ENCODE peak calls at places on chromosomes 4 and X, in nine cellular contexts. One of them, this sample, is unnamed.

GRCh38 chr4:38069271-38069760 is 109.1 kb downstream of the PTTG2 start:
- DNase-seq in stimulated activated CD4-positive, alpha-beta T cell treated with anti-CD3 and anti-CD28 coated beads, Interleukin-12 subunit alpha, Interleukin-12 subunit beta, amount 100 ng/mL, for 24 hours: no peak
- DNase-seq in upper lobe of right lung: no peak
- DNase-seq in H9: peak
- DNase-seq in choroid plexus epithelial cell: peak
- DNase-seq in Daoy: peak
- DNase-seq in AG20443: peak
- DNase-seq in NCI-H1092: no peak
- DNase-seq in NCI-H2029 treated with DMSO at 0.1 percent for 48 hours: no peak
- DNase-seq in this sample: no peak

GRCh38 chr4:108900018-108900417 is 137.2 kb upstream of the ETNPPL start:
- DNase-seq in stimulated activated CD4-positive, alpha-beta T cell treated with anti-CD3 and anti-CD28 coated beads, Interleukin-12 subunit alpha, Interleukin-12 subunit beta, amount 100 ng/mL, for 24 hours: no peak
- DNase-seq in upper lobe of right lung: no peak
- DNase-seq in H9: peak
- DNase-seq in choroid plexus epithelial cell: no peak
- DNase-seq in Daoy: no peak
- DNase-seq in AG20443: no peak
- DNase-seq in NCI-H1092: no peak
- DNase-seq in NCI-H2029 treated with DMSO at 0.1 percent for 48 hours: no peak
- DNase-seq in this sample: no peak

GRCh38 chrX:115399306-115399705 is 109.8 kb downstream of the LUZP4 start:
- DNase-seq in stimulated activated CD4-positive, alpha-beta T cell treated with anti-CD3 and anti-CD28 coated beads, Interleukin-12 subunit alpha, Interleukin-12 subunit beta, amount 100 ng/mL, for 24 hours: no peak
- DNase-seq in upper lobe of right lung: no peak
- DNase-seq in H9: no peak
- DNase-seq in choroid plexus epithelial cell: no peak
- DNase-seq in Daoy: no peak
- DNase-seq in AG20443: no peak
- DNase-seq in NCI-H1092: no peak
- DNase-seq in NCI-H2029 treated with DMSO at 0.1 percent for 48 hours: peak
- DNase-seq in this sample: no peak

GRCh38 chr4:185286571-185286970 is 77.2 kb downstream of the SNX25 start:
- DNase-seq in stimulated activated CD4-positive, alpha-beta T cell treated with anti-CD3 and anti-CD28 coated beads, Interleukin-12 subunit alpha, Interleukin-12 subunit beta, amount 100 ng/mL, for 24 hours: no peak
- DNase-seq in upper lobe of right lung: no peak
- DNase-seq in H9: no peak
- DNase-seq in choroid plexus epithelial cell: no peak
- DNase-seq in Daoy: no peak
- DNase-seq in AG20443: no peak
- DNase-seq in NCI-H1092: no peak
- DNase-seq in NCI-H2029 treated with DMSO at 0.1 percent for 48 hours: no peak
- DNase-seq in this sample: no peak

GRCh38 chr4:18110099-18110498 is 88.5 kb upstream of the LCORL start:
- DNase-seq in stimulated activated CD4-positive, alpha-beta T cell treated with anti-CD3 and anti-CD28 coated beads, Interleukin-12 subunit alpha, Interleukin-12 subunit beta, amount 100 ng/mL, for 24 hours: no peak
- DNase-seq in upper lobe of right lung: no peak
- DNase-seq in H9: no peak
- DNase-seq in choroid plexus epithelial cell: no peak
- DNase-seq in Daoy: no peak
- DNase-seq in AG20443: no peak
- DNase-seq in NCI-H1092: no peak
- DNase-seq in NCI-H2029 treated with DMSO at 0.1 percent for 48 hours: no peak
- DNase-seq in this sample: no peak

GRCh38 chrX:50712777-50713176 is 101.2 kb downstream of the SHROOM4 start:
- DNase-seq in stimulated activated CD4-positive, alpha-beta T cell treated with anti-CD3 and anti-CD28 coated beads, Interleukin-12 subunit alpha, Interleukin-12 subunit beta, amount 100 ng/mL, for 24 hours: no peak
- DNase-seq in upper lobe of right lung: no peak
- DNase-seq in H9: no peak
- DNase-seq in choroid plexus epithelial cell: no peak
- DNase-seq in Daoy: no peak
- DNase-seq in AG20443: no peak
- DNase-seq in NCI-H1092: no peak
- DNase-seq in NCI-H2029 treated with DMSO at 0.1 percent for 48 hours: no peak
- DNase-seq in this sample: no peak

GRCh38 chr4:86809809-86810208 is 39.4 kb downstream of the SLC10A6 start:
- DNase-seq in stimulated activated CD4-positive, alpha-beta T cell treated with anti-CD3 and anti-CD28 coated beads, Interleukin-12 subunit alpha, Interleukin-12 subunit beta, amount 100 ng/mL, for 24 hours: no peak
- DNase-seq in upper lobe of right lung: no peak
- DNase-seq in H9: no peak
- DNase-seq in choroid plexus epithelial cell: no peak
- DNase-seq in Daoy: no peak
- DNase-seq in AG20443: no peak
- DNase-seq in NCI-H1092: no peak
- DNase-seq in NCI-H2029 treated with DMSO at 0.1 percent for 48 hours: no peak
- DNase-seq in this sample: no peak

GRCh38 chrX:132483523-132483922 is 5.3 kb downstream of the MBNL3 start:
- DNase-seq in stimulated activated CD4-positive, alpha-beta T cell treated with anti-CD3 and anti-CD28 coated beads, Interleukin-12 subunit alpha, Interleukin-12 subunit beta, amount 100 ng/mL, for 24 hours: no peak
- DNase-seq in upper lobe of right lung: no peak
- DNase-seq in H9: no peak
- DNase-seq in choroid plexus epithelial cell: no peak
- DNase-seq in Daoy: no peak
- DNase-seq in AG20443: no peak
- DNase-seq in NCI-H1092: no peak
- DNase-seq in NCI-H2029 treated with DMSO at 0.1 percent for 48 hours: no peak
- DNase-seq in this sample: no peak

GRCh38 chr4:105946771-105947170 is 51.5 kb downstream of the NPNT start:
- DNase-seq in stimulated activated CD4-positive, alpha-beta T cell treated with anti-CD3 and anti-CD28 coated beads, Interleukin-12 subunit alpha, Interleukin-12 subunit beta, amount 100 ng/mL, for 24 hours: no peak
- DNase-seq in upper lobe of right lung: no peak
- DNase-seq in H9: no peak
- DNase-seq in choroid plexus epithelial cell: no peak
- DNase-seq in Daoy: no peak
- DNase-seq in AG20443: no peak
- DNase-seq in NCI-H1092: no peak
- DNase-seq in NCI-H2029 treated with DMSO at 0.1 percent for 48 hours: no peak
- DNase-seq in this sample: no peak

GRCh38 chr4:31328921-31329320 is 608.8 kb downstream of the PCDH7 start:
- DNase-seq in stimulated activated CD4-positive, alpha-beta T cell treated with anti-CD3 and anti-CD28 coated beads, Interleukin-12 subunit alpha, Interleukin-12 subunit beta, amount 100 ng/mL, for 24 hours: no peak
- DNase-seq in upper lobe of right lung: no peak
- DNase-seq in H9: no peak
- DNase-seq in choroid plexus epithelial cell: no peak
- DNase-seq in Daoy: no peak
- DNase-seq in AG20443: no peak
- DNase-seq in NCI-H1092: no peak
- DNase-seq in NCI-H2029 treated with DMSO at 0.1 percent for 48 hours: no peak
- DNase-seq in this sample: no peak

GRCh38 chr4:36303430-36304137 is 22.2 kb downstream of the DTHD1 start:
- DNase-seq in stimulated activated CD4-positive, alpha-beta T cell treated with anti-CD3 and anti-CD28 coated beads, Interleukin-12 subunit alpha, Interleukin-12 subunit beta, amount 100 ng/mL, for 24 hours: no peak
- DNase-seq in upper lobe of right lung: no peak
- DNase-seq in H9: no peak
- DNase-seq in choroid plexus epithelial cell: no peak
- DNase-seq in Daoy: no peak
- DNase-seq in AG20443: no peak
- DNase-seq in NCI-H1092: no peak
- DNase-seq in NCI-H2029 treated with DMSO at 0.1 percent for 48 hours: no peak
- DNase-seq in this sample: no peak

This sample was measured in anterior cingulate cortex.